ENCODE peak calls at places on chromosomes 11 and 22, in four cellular contexts. R is WTC11, K is HepG2, T is GM12878. X is an unnamed sample.

GRCh38 chr11:23263466-23263865 is 403.2 kb upstream of the CCDC179 start:
- DNase-seq in R (no peak), K (no peak), T (no peak), X (no peak)

GRCh38 chr11:47979378-47980092 is 824 bp upstream of the PTPRJ start:
- DNase-seq in R (peak; percentile 44), K (no peak), T (no peak), X (peak; percentile 79)

GRCh38 chr11:102279641-102280170 is 37.6 kb upstream of the BIRC3 start:
- DNase-seq in R (no peak), K (peak; percentile 98), T (peak; percentile 68), X (peak; percentile 38)

GRCh38 chr11:14480716-14481115 is 18.9 kb downstream of the COPB1 start:
- DNase-seq in R (no peak), K (no peak), T (no peak), X (no peak)

GRCh38 chr11:3043315-3043871 is 13.8 kb downstream of the CARS1 start:
- DNase-seq in R (no peak), K (no peak), T (no peak), X (no peak)

GRCh38 chr11:61480936-61481335 is 27.6 kb upstream of the LRRC10B start:
- DNase-seq in R (peak; percentile 87), K (no peak), T (no peak), X (peak; percentile 91)

GRCh38 chr11:62879150-62879549 is 1.5 kb upstream of the SLC3A2 start:
- DNase-seq in R (no peak), K (no peak), T (no peak), X (no peak)

GRCh38 chr22:27456696-27457503 is 344.7 kb downstream of the MN1 start:
- DNase-seq in R (no peak), K (no peak), T (no peak), X (no peak)

GRCh38 chr22:30423296-30423958 is 2.1 kb upstream of the MTFP1 start:
- DNase-seq in R (peak; percentile 76), K (no peak), T (no peak), X (peak; percentile 87)

GRCh38 chr11:21565283-21565682 is 627.6 kb upstream of the ANO5 start:
- DNase-seq in R (no peak), K (no peak), T (no peak), X (no peak)

DNA sequence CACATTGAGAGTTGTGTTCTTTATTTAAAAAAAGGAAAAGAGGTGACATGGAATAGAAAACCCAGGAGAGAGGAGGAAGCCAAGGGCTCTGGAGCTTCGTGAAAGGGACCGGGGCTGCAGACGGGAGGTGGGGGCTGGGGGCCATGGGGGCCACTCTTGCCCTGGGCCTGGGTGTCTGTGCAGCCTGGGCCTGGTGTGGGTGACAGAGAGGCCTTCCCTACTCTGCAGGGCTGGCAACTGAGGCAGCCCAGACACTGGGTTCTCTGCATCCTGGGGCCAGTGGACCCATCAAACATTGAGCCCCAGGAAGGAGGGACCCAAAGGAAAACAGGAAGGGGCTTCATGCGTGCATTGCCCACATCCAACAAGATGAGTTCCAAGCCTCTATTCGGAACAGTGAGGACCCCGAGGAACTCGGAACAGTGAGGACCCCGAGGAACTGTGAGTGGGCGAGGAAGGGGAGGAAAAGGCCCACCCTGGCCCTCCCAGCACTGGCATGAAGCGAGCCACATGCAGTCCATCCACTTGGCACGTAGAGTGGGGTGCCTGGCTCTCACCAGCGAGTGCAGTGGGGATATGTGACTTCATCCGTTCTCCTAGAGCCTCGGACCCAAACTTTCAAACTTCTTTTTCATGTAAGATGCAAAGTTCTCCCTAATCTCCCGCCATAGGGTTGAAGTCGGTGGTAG is 1121.6 kb downstream of the BRD1 start:
- DNase-seq in R (peak; percentile 4), K (no peak), T (no peak), X (no peak)
- TF ChIP-seq CREB1 in R (no peak), K (no peak), T (no peak), X (no peak)

GRCh38 chr11:12239396-12240298 is 129.3 kb downstream of the MICAL2 start:
- DNase-seq in R (no peak), K (no peak), T (no peak), X (no peak)
- TF ChIP-seq CREB1 in R (no peak), K (no peak), T (no peak), X (no peak)

GRCh38 chr22:17777005-17777716 is 2.9 kb upstream of the BID start:
- DNase-seq in R (no peak), K (peak; percentile 53), T (peak; percentile 87), X (no peak)
- TF ChIP-seq CREB1 in R (no peak), K (no peak), T (peak; percentile 73), X (no peak)

DNA sequence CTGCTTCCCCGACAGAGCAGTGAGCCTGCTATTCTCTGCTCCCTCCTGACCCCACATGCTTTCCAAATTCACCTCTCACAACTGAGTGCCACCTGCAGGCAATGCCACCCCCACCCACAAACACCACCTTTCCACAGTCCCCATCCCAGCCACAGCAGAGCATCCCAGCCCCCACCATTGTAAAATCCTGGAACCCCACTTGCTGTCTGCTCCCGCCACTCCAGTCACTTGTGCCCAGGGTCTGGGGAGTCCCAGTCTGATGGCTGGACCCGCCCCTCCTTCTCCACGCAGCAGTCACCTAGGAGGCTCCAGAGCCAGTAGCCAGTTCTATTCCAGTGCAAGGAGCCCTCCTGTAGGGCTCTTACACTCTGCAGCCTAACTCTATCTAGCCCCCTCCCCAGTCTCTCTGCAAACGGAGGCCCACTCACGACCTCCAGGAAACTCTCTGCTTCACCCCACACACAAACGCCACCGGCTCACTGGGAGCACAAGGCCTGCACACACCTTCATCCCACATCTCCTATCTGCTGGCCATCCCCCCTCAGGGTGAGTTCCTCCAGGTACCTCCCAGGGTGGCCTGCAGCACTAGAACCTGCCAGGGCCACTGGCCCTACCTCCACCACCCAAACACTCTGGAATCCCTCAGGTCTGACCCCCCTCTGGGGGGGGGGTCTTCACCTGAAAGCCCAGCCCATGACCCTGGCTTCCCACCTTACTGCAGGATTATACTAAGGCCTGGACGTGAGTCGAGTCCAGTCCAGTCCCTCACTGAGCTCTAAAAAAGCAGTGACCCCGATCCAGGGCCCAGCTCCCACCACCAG is 1.4 kb downstream of the GNB1L start:
- DNase-seq in R (no peak), K (no peak), T (no peak), X (no peak)
- TF ChIP-seq CREB1 in R (no peak), K (no peak), T (no peak), X (no peak)

GRCh38 chr11:95767498-95767897 is 22.1 kb downstream of the FAM76B start:
- DNase-seq in R (no peak), K (no peak), T (no peak), X (no peak)
- TF ChIP-seq CREB1 in R (no peak), K (no peak), T (no peak), X (no peak)

GRCh38 chr11:69173326-69173725 is 17.6 kb downstream of the SMIM38 start:
- DNase-seq in R (no peak), K (no peak), T (no peak), X (no peak)

GRCh38 chr11:69171476-69171875 is 15.7 kb downstream of the SMIM38 start:
- DNase-seq in R (no peak), K (no peak), T (no peak), X (no peak)

GRCh38 chr11:69170704-69171103 is 15.0 kb downstream of the SMIM38 start:
- DNase-seq in R (no peak), K (no peak), T (no peak), X (no peak)

GRCh38 chr11:69173925-69174591 is 18.3 kb downstream of the SMIM38 start:
- DNase-seq in R (no peak), K (peak; percentile 46), T (no peak), X (no peak)

DNA sequence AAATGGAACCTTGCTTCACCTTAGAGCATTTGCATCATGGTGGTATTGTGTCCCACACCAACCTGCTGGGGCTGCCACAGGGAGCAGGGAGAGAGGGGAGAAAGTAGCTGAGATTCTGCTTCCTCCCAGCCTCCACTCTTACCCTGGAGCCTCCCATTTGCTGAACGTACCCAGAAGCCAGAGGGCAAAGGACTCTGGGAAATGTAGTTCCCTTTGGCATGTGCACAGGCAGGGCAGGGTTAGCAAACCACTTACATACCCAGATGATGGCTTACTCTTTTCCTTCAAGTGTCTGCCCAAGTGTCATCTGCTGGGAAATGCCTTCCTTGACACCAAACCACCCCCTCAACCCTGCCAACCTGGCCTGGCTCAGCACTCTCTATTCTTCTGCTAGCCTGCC is 16.9 kb downstream of the SMIM38 start:
- DNase-seq in R (no peak), K (no peak), T (no peak), X (peak; percentile 22)
- TF ChIP-seq CREB1 in R (no peak), K (no peak), T (no peak), X (no peak)